ENCODE peak calls at places on chromosomes 7 and 10, in nine cellular contexts. T, C, K, E, B, S, X, V and W are unnamed samples.

GRCh38 chr10:26437637-26438461 is at the start of gene APBB1IP:
- DNase-seq in T (peak; percentile 81), C (peak; percentile 45), K (peak; percentile 38), E (peak; percentile 88), B (no peak), S (no peak), X (peak; percentile 72), V (no peak), W (no peak)

GRCh38 chr7:104327963-104328307 is 468 bp upstream of the LHFPL3 start:
- DNase-seq in T (no peak), C (no peak), K (no peak), E (no peak), B (no peak), S (no peak), X (no peak), V (no peak), W (no peak)

GRCh38 chr10:60576130-60577069 is 186.7 kb upstream of the ANK3 start:
- DNase-seq in T (no peak), C (no peak), K (no peak), E (no peak), B (no peak), S (no peak), X (no peak), V (no peak), W (no peak)

GRCh38 chr7:24717247-24717622 is 40.0 kb downstream of the GSDME start:
- DNase-seq in T (no peak), C (no peak), K (no peak), E (no peak), B (no peak), S (no peak), X (no peak), V (no peak), W (no peak)

GRCh38 chr7:53050433-53050832 is 15.0 kb downstream of the POM121L12 start:
- DNase-seq in T (no peak), C (no peak), K (no peak), E (no peak), B (no peak), S (no peak), X (no peak), V (no peak), W (no peak)

GRCh38 chr10:50322075-50322474 is 70.8 kb upstream of the ASAH2 start:
- DNase-seq in T (no peak), C (no peak), K (peak; percentile 80), E (no peak), B (peak; percentile 63), S (no peak), X (no peak), V (no peak), W (no peak)

GRCh38 chr7:143901360-143901709 is 641 bp downstream of the TCAF1 start:
- DNase-seq in T (peak; percentile 44), C (peak; percentile 55), K (no peak), E (peak; percentile 78), B (peak; percentile 58), S (no peak), X (peak; percentile 33), V (no peak), W (no peak)

GRCh38 chr7:145293793-145294153 is 457.9 kb upstream of the TPK1 start:
- DNase-seq in T (no peak), C (no peak), K (no peak), E (no peak), B (no peak), S (no peak), X (no peak), V (no peak), W (no peak)

DNA sequence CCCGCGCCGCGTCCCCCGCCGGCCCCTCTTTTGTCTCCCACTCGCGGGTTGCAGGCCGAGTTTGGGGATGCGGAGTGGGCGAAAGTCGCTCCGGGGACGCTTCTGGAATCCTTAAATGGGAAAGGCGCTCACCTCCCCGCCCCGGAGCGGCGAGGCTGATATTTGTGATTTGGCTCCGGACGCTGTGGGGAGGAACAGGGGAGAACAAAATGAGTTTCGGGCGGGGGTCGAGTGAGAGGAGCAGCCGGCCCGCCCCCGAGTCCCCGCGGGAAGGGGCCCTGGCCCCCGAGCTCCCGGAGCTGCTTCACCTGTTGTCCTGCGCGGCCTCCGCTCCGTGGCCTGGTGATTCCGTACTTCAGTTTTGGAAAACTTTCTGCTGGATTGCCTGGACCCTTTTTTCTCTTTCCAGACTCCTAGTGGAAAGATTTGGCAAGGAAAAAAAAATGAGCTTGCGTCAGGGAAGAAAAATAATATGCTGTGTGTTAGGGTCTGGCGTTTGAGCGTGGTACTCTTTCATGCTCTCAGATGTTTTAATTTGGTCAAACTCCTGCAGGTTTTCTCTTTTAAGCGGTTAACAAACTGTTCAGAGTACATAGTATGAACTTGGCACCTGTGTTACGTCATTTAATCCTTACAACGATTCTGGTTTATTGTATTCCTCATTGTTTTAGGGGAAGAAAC is 831 bp downstream of the BMPR1A start:
- DNase-seq in T (peak; percentile 55), C (peak; percentile 39), K (no peak), E (peak; percentile 82), B (peak; percentile 65), S (peak; percentile 29), X (peak; percentile 46), V (no peak), W (no peak)
- TF ChIP-seq POLR2A in T (no peak), C (peak; percentile 25), K (no peak), E (peak; percentile 33), B (no peak), S (no peak), X (peak; percentile 38), V (no peak), W (no peak)

GRCh38 chr10:110671788-110672579 is 27.8 kb downstream of the RBM20 start:
- DNase-seq in T (peak; percentile 82), C (peak; percentile 68), K (peak; percentile 83), E (peak; percentile 84), B (peak; percentile 67), S (peak; percentile 78), X (peak; percentile 75), V (peak; percentile 70), W (peak; percentile 76)

GRCh38 chr10:110676016-110676415 is 31.9 kb downstream of the RBM20 start:
- DNase-seq in T (no peak), C (no peak), K (no peak), E (no peak), B (no peak), S (no peak), X (no peak), V (no peak), W (no peak)

GRCh38 chr10:110668443-110668842 is 24.3 kb downstream of the RBM20 start:
- DNase-seq in T (no peak), C (no peak), K (no peak), E (no peak), B (no peak), S (no peak), X (no peak), V (no peak), W (no peak)

GRCh38 chr10:110670335-110670734 is 26.2 kb downstream of the RBM20 start:
- DNase-seq in T (no peak), C (no peak), K (no peak), E (no peak), B (no peak), S (no peak), X (no peak), V (no peak), W (no peak)

DNA sequence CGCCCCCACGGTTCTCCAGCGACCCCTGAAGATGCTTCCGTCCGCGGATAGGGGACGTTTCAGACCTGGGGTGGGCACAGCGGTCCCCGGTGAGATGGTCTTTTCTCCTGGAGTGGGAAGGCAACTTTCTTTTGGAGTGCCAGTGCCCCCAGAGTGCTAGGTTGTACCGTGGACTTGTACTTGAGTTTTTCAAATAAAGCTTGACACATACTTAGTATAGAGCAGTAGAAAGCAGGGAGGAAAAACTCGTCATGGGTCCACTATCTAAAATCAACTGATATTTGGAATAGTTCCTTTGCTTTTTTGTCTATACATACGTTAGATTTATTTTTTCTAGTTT is 28.4 kb downstream of the RBM20 start:
- DNase-seq in T (no peak), C (peak; percentile 19), K (no peak), E (no peak), B (no peak), S (no peak), X (no peak), V (no peak), W (no peak)
- TF ChIP-seq POLR2A in T (no peak), C (no peak), K (no peak), E (no peak), B (no peak), S (no peak), X (no peak), V (no peak), W (no peak)

GRCh38 chr7:56053993-56054392 is 2.4 kb downstream of the CCT6A start:
- DNase-seq in T (no peak), C (no peak), K (no peak), E (no peak), B (no peak), S (no peak), X (no peak), V (no peak), W (no peak)

GRCh38 chr7:56051053-56051338 is 248 bp downstream of the PSPH start:
- DNase-seq in T (no peak), C (no peak), K (no peak), E (no peak), B (no peak), S (no peak), X (no peak), V (no peak), W (no peak)

GRCh38 chr7:56048245-56048644 is 3.0 kb downstream of the PSPH start:
- DNase-seq in T (no peak), C (no peak), K (no peak), E (no peak), B (no peak), S (no peak), X (no peak), V (no peak), W (no peak)

GRCh38 chr7:56053379-56053778 is 1.8 kb downstream of the CCT6A start:
- DNase-seq in T (no peak), C (no peak), K (no peak), E (no peak), B (no peak), S (no peak), X (no peak), V (no peak), W (no peak)

DNA sequence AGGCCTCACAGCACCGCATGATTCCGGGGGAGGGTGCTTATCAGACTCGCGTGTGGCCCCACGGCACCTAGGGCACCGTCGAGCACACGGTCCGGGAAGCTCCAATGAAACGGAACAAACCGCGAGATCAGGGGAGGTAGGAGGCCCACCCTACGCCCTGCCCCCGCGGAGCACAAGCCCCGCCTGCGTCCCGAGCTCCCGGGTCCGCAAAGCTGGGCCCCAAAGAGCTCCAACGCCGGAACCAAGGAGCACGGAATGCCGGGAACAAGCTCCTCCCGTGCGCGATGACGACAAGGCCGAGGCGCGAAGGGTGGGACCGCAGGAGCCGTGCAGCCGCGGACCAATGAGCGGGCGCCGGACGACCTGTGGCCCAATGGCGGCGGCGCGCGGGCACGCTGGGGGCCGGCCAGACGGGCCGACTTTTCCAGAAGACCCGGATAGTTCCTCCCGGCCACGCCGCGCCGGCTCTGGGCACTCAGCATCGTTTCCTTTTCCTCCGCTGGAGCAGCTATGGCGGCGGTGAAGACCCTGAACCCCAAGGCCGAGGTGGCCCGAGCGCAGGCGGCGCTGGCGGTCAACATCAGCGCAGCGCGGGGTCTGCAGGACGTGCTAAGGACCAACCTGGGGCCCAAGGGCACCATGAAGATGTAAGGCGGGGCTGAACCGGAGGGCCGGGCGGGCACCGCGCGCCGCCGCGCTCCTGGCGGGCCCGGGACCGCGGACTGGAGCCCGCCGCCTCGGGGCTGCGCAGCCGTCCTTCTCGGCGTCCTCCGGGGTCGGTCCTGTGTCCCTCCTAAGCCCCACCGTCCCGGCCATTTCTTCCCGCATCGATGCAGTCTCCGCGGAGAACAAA is at the start of the genes CCT6A and PSPH:
- DNase-seq in T (peak; percentile 99), C (peak; percentile 98), K (peak; percentile 95), E (peak; percentile 99), B (peak; percentile 98), S (peak; percentile 95), X (peak; percentile 98), V (peak; percentile 89), W (peak; percentile 85)
- TF ChIP-seq POLR2A in T (peak; percentile 23), C (peak; percentile 94), K (peak; percentile 86), E (peak; percentile 77), B (peak; percentile 88), S (peak; percentile 75), X (peak; percentile 92), V (peak; percentile 93), W (peak; percentile 89)

GRCh38 chr7:130069978-130070899 is at the start of gene KLHDC10:
- DNase-seq in T (peak; percentile 98), C (peak; percentile 98), K (peak; percentile 98), E (peak; percentile 99), B (peak; percentile 99), S (peak; percentile 98), X (peak; percentile 97), V (peak; percentile 94), W (peak; percentile 93)
- TF ChIP-seq POLR2A in T (no peak), C (peak; percentile 69), K (peak; percentile 75), E (no peak), B (no peak), S (peak; percentile 62), X (peak; percentile 61), V (peak; percentile 58), W (peak; percentile 39)